ENCODE peak calls at places on chromosome 17, in seven cellular contexts. I, T, H, A, U, Z and R are unnamed samples.

GRCh38 chr17:13583996-13584700 is 17.6 kb downstream of the HS3ST3A1 start:
- DNase-seq in I (no peak), T (no peak), H (no peak), A (no peak), U (no peak), Z (no peak), R (no peak)

GRCh38 chr17:18182190-18182977 is 1.2 kb upstream of the ALKBH5 start:
- DNase-seq in I (no peak), T (peak; percentile 87), H (no peak), A (peak; percentile 57), U (no peak), Z (no peak), R (peak; percentile 49)

GRCh38 chr17:9937164-9937835 is 32.2 kb upstream of the RCVRN start:
- DNase-seq in I (no peak), T (peak; percentile 14), H (no peak), A (no peak), U (no peak), Z (no peak), R (no peak)

GRCh38 chr17:80747469-80747868 is 202.8 kb downstream of the RPTOR start:
- DNase-seq in I (no peak), T (no peak), H (no peak), A (no peak), U (no peak), Z (no peak), R (no peak)

GRCh38 chr17:56165017-56165720 is 11.9 kb downstream of the ANKFN1 start:
- DNase-seq in I (no peak), T (no peak), H (peak; percentile 81), A (no peak), U (no peak), Z (no peak), R (no peak)

GRCh38 chr17:57551321-57552079 is 193.6 kb downstream of the CCDC182 start:
- DNase-seq in I (peak; percentile 57), T (no peak), H (no peak), A (no peak), U (no peak), Z (no peak), R (no peak)

GRCh38 chr17:28242791-28243190 is 76.2 kb upstream of the TMEM97 start:
- DNase-seq in I (no peak), T (no peak), H (no peak), A (no peak), U (no peak), Z (no peak), R (no peak)

GRCh38 chr17:60390223-60390622 is 1.7 kb downstream of the USP32 start:
- DNase-seq in I (no peak), T (peak; percentile 23), H (peak; percentile 47), A (no peak), U (no peak), Z (no peak), R (no peak)

GRCh38 chr17:4892063-4892410 is 7.3 kb upstream of the C17orf107 start:
- DNase-seq in I (no peak), T (no peak), H (no peak), A (no peak), U (no peak), Z (no peak), R (no peak)

GRCh38 chr17:4893272-4893671 is 6.1 kb upstream of the C17orf107 start:
- DNase-seq in I (no peak), T (no peak), H (no peak), A (no peak), U (no peak), Z (no peak), R (no peak)

GRCh38 chr17:4892499-4893221 is 6.7 kb upstream of the C17orf107 start:
- DNase-seq in I (no peak), T (no peak), H (no peak), A (no peak), U (no peak), Z (no peak), R (no peak)

GRCh38 chr17:4893721-4894560 is 5.4 kb upstream of the C17orf107 start:
- DNase-seq in I (no peak), T (no peak), H (no peak), A (no peak), U (no peak), Z (no peak), R (no peak)

DNA sequence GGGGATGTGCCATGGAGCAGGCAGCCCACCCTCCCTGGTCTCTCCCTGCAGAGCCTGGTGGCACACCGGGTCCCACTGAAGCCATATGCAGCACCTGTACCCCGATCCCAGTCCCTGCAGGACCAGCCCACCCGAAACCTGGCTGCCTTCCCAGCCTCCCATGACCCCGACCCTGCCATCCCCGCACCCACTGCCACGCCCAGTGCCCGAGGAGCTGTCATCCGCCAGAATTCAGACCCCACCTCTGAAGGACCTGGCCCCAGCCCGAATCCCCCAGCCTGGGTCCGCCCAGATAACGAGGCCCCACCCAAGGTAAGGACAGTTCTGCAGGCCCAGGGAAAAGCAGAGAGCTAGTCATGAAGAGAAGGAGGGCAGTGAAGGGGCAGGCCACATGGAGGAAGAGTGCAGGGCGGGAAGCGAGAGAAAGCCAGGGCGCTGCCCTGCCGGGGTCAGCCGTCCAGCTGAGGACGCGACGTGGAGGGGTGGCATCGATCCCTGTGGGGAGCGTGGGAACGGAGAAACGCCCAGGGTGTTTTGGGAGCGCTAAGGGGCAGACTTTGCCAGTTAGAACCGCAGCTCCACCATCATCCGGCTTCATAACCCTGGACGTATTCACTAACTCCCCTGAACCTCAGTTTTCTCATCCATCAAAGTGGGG is 7.8 kb upstream of the C17orf107 start:
- DNase-seq in I (no peak), T (no peak), H (no peak), A (no peak), U (no peak), Z (no peak), R (peak; percentile 66)
- TF ChIP-seq POLR2A in I (no peak), T (no peak), H (no peak), A (no peak), U (no peak), Z (no peak), R (no peak)

GRCh38 chr17:27089929-27090247 is 204.0 kb upstream of the WSB1 start:
- DNase-seq in I (no peak), T (no peak), H (no peak), A (no peak), U (no peak), Z (no peak), R (no peak)
- H3K4me3 ChIP-seq in I (no peak overlapping the region), T (no peak overlapping the region), H (no peak overlapping the region), A (no peak overlapping the region), U (no peak overlapping the region), Z (peak overlapping the region; percentile 80), R (no peak overlapping the region)

GRCh38 chr17:22569459-22570143 is 877.3 kb downstream of the KCNJ18 start:
- DNase-seq in I (no peak), T (no peak), H (no peak), A (no peak), U (no peak), Z (no peak), R (no peak)
- H3K4me1 ChIP-seq in I (no peaks in the 10 kb centered on the region), T (no peaks in the 10 kb centered on the region), H (no peaks in the 10 kb centered on the region), A (no peaks in the 10 kb centered on the region), U (no peaks in the 10 kb centered on the region), Z (no peaks in the 10 kb centered on the region), R (no peaks in the 10 kb centered on the region)

GRCh38 chr17:2399572-2400473 is 1.0 kb downstream of the MNT start:
- DNase-seq in I (peak; percentile 68), T (peak; percentile 96), H (peak; percentile 94), A (peak; percentile 96), U (peak; percentile 92), Z (peak; percentile 67), R (peak; percentile 96)
- TF ChIP-seq POLR2A in I (no peak), T (peak; percentile 93), H (peak; percentile 89), A (peak; percentile 90), U (peak; percentile 86), Z (peak; percentile 81), R (peak; percentile 19)